ENCODE peak calls at places on chromosomes 3 and 15, in ten cellular contexts. S is psoas muscle; A is ovary; Z is HCT116; V is CD8-positive, alpha-beta T cell; H is CD4-positive, alpha-beta T cell; Y is esophagus squamous epithelium; L is cardiac muscle cell; T is A549; C is adrenal gland. W is an unnamed sample.

GRCh38 chr3:127529346-127530188 is 61.0 kb downstream of the TPRA1 start:
- DNase-seq in S (no peak), A (no peak), Z (no peak), V (no peak), H (no peak), Y (no peak), L (no peak), T (no peak), C (no peak), W (no peak)

GRCh38 chr3:184117649-184118048 is 17.5 kb upstream of the EIF2B5 start:
- DNase-seq in S (no peak), A (no peak), Z (no peak), V (no peak), H (no peak), Y (no peak), L (no peak), T (no peak), C (no peak), W (no peak)

GRCh38 chr3:195236801-195237570 is 34.0 kb downstream of the XXYLT1 start:
- DNase-seq in S (peak; percentile 39), A (no peak), Z (no peak), V (peak; percentile 0), H (no peak), Y (no peak), L (no peak), T (no peak), C (peak; percentile 16), W (no peak)

GRCh38 chr3:106877632-106878031 is 499.6 kb upstream of the CCDC54 start:
- DNase-seq in S (no peak), A (no peak), Z (no peak), V (no peak), H (no peak), Y (no peak), L (no peak), T (no peak), C (no peak), W (no peak)

GRCh38 chr15:82113116-82113715 is 67.4 kb upstream of the MEX3B start:
- DNase-seq in S (no peak), A (no peak), Z (no peak), V (no peak), H (no peak), Y (no peak), L (no peak), T (no peak), C (no peak), W (no peak)

GRCh38 chr3:56792201-56792600 is 9.5 kb downstream of the ARHGEF3 start:
- DNase-seq in S (peak; percentile 53), A (peak; percentile 54), Z (no peak), V (no peak), H (no peak), Y (no peak), L (no peak), T (no peak), C (peak; percentile 77), W (no peak)

GRCh38 chr15:57560976-57561711 is 30.6 kb upstream of the MYZAP start:
- DNase-seq in S (peak; percentile 73), A (peak; percentile 81), Z (peak; percentile 55), V (peak; percentile 59), H (peak; percentile 43), Y (peak; percentile 16), L (peak; percentile 86), T (peak; percentile 72), C (peak; percentile 90), W (peak; percentile 26)

GRCh38 chr15:73940061-73940981 is 14.1 kb downstream of the LOXL1 start:
- DNase-seq in S (peak; percentile 30), A (no peak), Z (no peak), V (no peak), H (no peak), Y (no peak), L (no peak), T (no peak), C (no peak), W (no peak)

GRCh38 chr3:64023861-64024223 is 548 bp upstream of the PSMD6 start:
- DNase-seq in S (no peak), A (no peak), Z (no peak), V (no peak), H (no peak), Y (no peak), L (no peak), T (peak; percentile 35), C (no peak), W (no peak)

GRCh38 chr15:47756872-47757271 is 39.6 kb downstream of the SEMA6D start:
- DNase-seq in S (peak; percentile 79), A (peak; percentile 36), Z (no peak), V (no peak), H (no peak), Y (no peak), L (no peak), T (no peak), C (no peak), W (peak; percentile 44)

GRCh38 chr3:10508619-10509260 is 3.4 kb upstream of the ATP2B2 start:
- DNase-seq in S (no peak), A (no peak), Z (no peak), V (no peak), H (no peak), Y (no peak), L (no peak), T (no peak), C (no peak), W (no peak)

GRCh38 chr15:101357333-101357732 is 62.3 kb upstream of the SNRPA1 start:
- DNase-seq in S (no peak), A (no peak), Z (no peak), V (no peak), H (no peak), Y (no peak), L (peak; percentile 17), T (no peak), C (no peak), W (no peak)

GRCh38 chr3:74642876-74643275 is 28.4 kb upstream of the CNTN3 start:
- DNase-seq in S (no peak), A (no peak), Z (no peak), V (no peak), H (no peak), Y (no peak), L (no peak), T (no peak), C (no peak), W (no peak)

GRCh38 chr3:40290396-40290795 is 19.1 kb upstream of the EIF1B start:
- DNase-seq in S (no peak), A (no peak), Z (no peak), V (peak; percentile 11), H (no peak), Y (no peak), L (no peak), T (no peak), C (no peak), W (no peak)

GRCh38 chr15:39786444-39787056 is 3.9 kb upstream of the FSIP1 start:
- DNase-seq in S (no peak), A (no peak), Z (peak; percentile 22), V (no peak), H (no peak), Y (no peak), L (peak; percentile 61), T (peak; percentile 44), C (no peak), W (peak; percentile 26)

GRCh38 chr3:11717768-11718581 is 74.3 kb upstream of the VGLL4 start:
- DNase-seq in S (no peak), A (peak; percentile 34), Z (no peak), V (no peak), H (no peak), Y (no peak), L (peak; percentile 19), T (peak; percentile 40), C (no peak), W (no peak)

GRCh38 chr15:25481208-25481862 is 42.5 kb upstream of the UBE3A start:
- DNase-seq in S (no peak), A (no peak), Z (no peak), V (no peak), H (no peak), Y (no peak), L (peak; percentile 24), T (no peak), C (no peak), W (no peak)

DNA sequence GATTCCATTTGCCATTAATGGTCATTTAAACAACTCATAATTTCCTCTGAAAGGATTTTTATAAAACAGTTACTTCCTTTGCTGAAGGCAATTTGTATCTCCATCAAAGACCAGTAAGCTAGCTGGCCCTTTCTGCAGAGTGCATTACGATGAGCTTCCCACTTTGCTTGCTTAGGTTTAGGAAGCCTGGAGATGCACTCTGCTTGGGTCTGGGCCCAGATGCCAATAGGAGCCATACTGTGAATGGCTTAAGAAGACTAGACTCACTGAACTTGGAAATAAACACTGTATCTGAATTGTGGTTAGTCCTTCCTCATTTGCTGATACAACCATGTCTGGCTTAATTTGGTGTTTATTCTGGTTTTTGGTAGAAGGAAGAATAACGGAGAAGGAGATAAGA is 38.0 kb downstream of the OXNAD1 start:
- DNase-seq in S (no peak), A (no peak), Z (no peak), V (no peak), H (no peak), Y (no peak), L (no peak), T (no peak), C (no peak), W (no peak)
- H3K27ac ChIP-seq in S (no peak overlapping the region), A (no peak overlapping the region), Z (no peak overlapping the region), V (no peak overlapping the region), H (peak overlapping the region; percentile 78), Y (no peak overlapping the region), L (no peak overlapping the region), T (no peak overlapping the region), C (no peak overlapping the region), W (no peak overlapping the region)

GRCh38 chr15:92889390-92890113 is 10.6 kb upstream of the CHD2 start:
- DNase-seq in S (no peak), A (no peak), Z (no peak), V (no peak), H (no peak), Y (no peak), L (no peak), T (no peak), C (no peak), W (no peak)
- H3K27ac ChIP-seq in S (peak overlapping the region; percentile 98), A (no peak overlapping the region), Z (no peak overlapping the region), V (no peak overlapping the region), H (peak overlapping the region; percentile 21), Y (no peak overlapping the region), L (no peak overlapping the region), T (no peak overlapping the region), C (no peak overlapping the region), W (no peak overlapping the region)

GRCh38 chr3:17390785-17391184 is 351.6 kb downstream of the TBC1D5 start:
- DNase-seq in S (no peak), A (no peak), Z (no peak), V (no peak), H (no peak), Y (no peak), L (no peak), T (no peak), C (no peak), W (no peak)
- H3K27ac ChIP-seq in S (no peak overlapping the region), A (no peak overlapping the region), Z (no peak overlapping the region), V (no peak overlapping the region), H (no peak overlapping the region), Y (no peak overlapping the region), L (no peak overlapping the region), T (no peak overlapping the region), C (no peak overlapping the region), W (no peak overlapping the region)

GRCh38 chr3:188272481-188273372 is 118.8 kb downstream of the LPP start:
- DNase-seq in S (no peak), A (no peak), Z (no peak), V (no peak), H (no peak), Y (no peak), L (no peak), T (peak; percentile 63), C (no peak), W (peak; percentile 70)
- H3K27ac ChIP-seq in S (peak overlapping the region; percentile 60), A (no peak overlapping the region), Z (no peak overlapping the region), V (no peak overlapping the region), H (no peak overlapping the region), Y (peak overlapping the region; percentile 88), L (peak overlapping the region; percentile 98), T (peak overlapping the region; percentile 84), C (no peak overlapping the region), W (peak overlapping the region; percentile 93)

GRCh38 chr3:71176366-71176765 is 407.2 kb downstream of the FOXP1 start:
- DNase-seq in S (no peak), A (no peak), Z (no peak), V (no peak), H (no peak), Y (no peak), L (no peak), T (no peak), C (no peak), W (no peak)
- H3K27ac ChIP-seq in S (no peak overlapping the region), A (no peak overlapping the region), Z (no peak overlapping the region), V (no peak overlapping the region), H (no peak overlapping the region), Y (no peak overlapping the region), L (no peak overlapping the region), T (no peak overlapping the region), C (no peak overlapping the region), W (no peak overlapping the region)